ENCODE peak calls at places on chromosomes 1 and 21, in eight cellular contexts. T is cardiac muscle cell, B is HepG2, F is SJSA1, V is K562, S is transverse colon, P is thoracic aorta, K is fibroblast of lung. O is an unnamed sample.

GRCh38 chr1:203926025-203926540 is 64.7 kb downstream of the SNRPE start:
- DNase-seq in T (peak; percentile 85), B (no peak), F (no peak), V (peak; percentile 17), S (no peak), P (no peak), K (peak; percentile 70), O (no peak)

GRCh38 chr1:3067671-3068399 is 1.2 kb upstream of the PRDM16 start:
- DNase-seq in T (no peak), B (no peak), F (no peak), V (no peak), S (no peak), P (no peak), K (no peak), O (peak; percentile 49)

GRCh38 chr1:51518730-51519047 is 377 bp downstream of the EPS15 start:
- DNase-seq in T (no peak), B (peak; percentile 46), F (no peak), V (peak; percentile 63), S (peak; percentile 80), P (no peak), K (no peak), O (peak; percentile 82)

GRCh38 chr1:108639899-108640560 is 20.9 kb downstream of the HENMT1 start:
- DNase-seq in T (no peak), B (peak; percentile 2), F (no peak), V (peak; percentile 22), S (no peak), P (no peak), K (no peak), O (no peak)

GRCh38 chr1:159008744-159009188 is 941 bp upstream of the IFI16 start:
- DNase-seq in T (peak; percentile 31), B (no peak), F (peak; percentile 31), V (no peak), S (peak; percentile 49), P (no peak), K (no peak), O (no peak)

GRCh38 chr1:203557958-203558760 is 64.2 kb downstream of the OPTC start:
- DNase-seq in T (peak; percentile 94), B (no peak), F (peak; percentile 92), V (no peak), S (peak; percentile 10), P (peak; percentile 73), K (peak; percentile 100), O (no peak)

GRCh38 chr1:43872280-43872679 is 61.3 kb upstream of the ARTN start:
- DNase-seq in T (no peak), B (no peak), F (no peak), V (no peak), S (no peak), P (no peak), K (no peak), O (no peak)

GRCh38 chr1:203668401-203668800 is 41.8 kb downstream of the ATP2B4 start:
- DNase-seq in T (no peak), B (no peak), F (peak; percentile 53), V (no peak), S (no peak), P (no peak), K (no peak), O (no peak)

GRCh38 chr21:31795992-31796391 is 64.1 kb upstream of the SCAF4 start:
- DNase-seq in T (no peak), B (no peak), F (no peak), V (no peak), S (no peak), P (no peak), K (no peak), O (no peak)

GRCh38 chr1:85027242-85027983 is 20.9 kb downstream of the MCOLN3 start:
- DNase-seq in T (peak; percentile 60), B (no peak), F (no peak), V (no peak), S (no peak), P (no peak), K (peak; percentile 10), O (no peak)

GRCh38 chr21:31564439-31564838 is 95.1 kb upstream of the SOD1 start:
- DNase-seq in T (no peak), B (no peak), F (peak; percentile 30), V (no peak), S (no peak), P (no peak), K (peak; percentile 85), O (no peak)

GRCh38 chr21:15121655-15122120 is 56.9 kb upstream of the NRIP1 start:
- DNase-seq in T (peak; percentile 60), B (peak; percentile 79), F (no peak), V (no peak), S (no peak), P (no peak), K (peak; percentile 58), O (peak; percentile 45)

GRCh38 chr21:44686000-44686781 is 4.2 kb upstream of the KRTAP12-1 start:
- DNase-seq in T (no peak), B (no peak), F (no peak), V (no peak), S (no peak), P (no peak), K (no peak), O (peak; percentile 44)

GRCh38 chr21:45393021-45393420 is 11.9 kb upstream of the COL18A1 start:
- DNase-seq in T (no peak), B (no peak), F (no peak), V (no peak), S (no peak), P (no peak), K (no peak), O (peak; percentile 33)

GRCh38 chr1:223363856-223364684 is at the start of gene SUSD4:
- DNase-seq in T (no peak), B (no peak), F (peak; percentile 16), V (peak; percentile 72), S (peak; percentile 38), P (no peak), K (peak; percentile 14), O (peak; percentile 74)

GRCh38 chr1:9384751-9385245 is 92.1 kb downstream of the SPSB1 start:
- DNase-seq in T (no peak), B (no peak), F (no peak), V (peak; percentile 12), S (peak; percentile 32), P (no peak), K (no peak), O (no peak)

GRCh38 chr1:229440821-229441537 is 7.1 kb upstream of the ACTA1 start:
- DNase-seq in T (peak; percentile 71), B (no peak), F (peak; percentile 57), V (no peak), S (no peak), P (no peak), K (peak; percentile 87), O (no peak)

DNA sequence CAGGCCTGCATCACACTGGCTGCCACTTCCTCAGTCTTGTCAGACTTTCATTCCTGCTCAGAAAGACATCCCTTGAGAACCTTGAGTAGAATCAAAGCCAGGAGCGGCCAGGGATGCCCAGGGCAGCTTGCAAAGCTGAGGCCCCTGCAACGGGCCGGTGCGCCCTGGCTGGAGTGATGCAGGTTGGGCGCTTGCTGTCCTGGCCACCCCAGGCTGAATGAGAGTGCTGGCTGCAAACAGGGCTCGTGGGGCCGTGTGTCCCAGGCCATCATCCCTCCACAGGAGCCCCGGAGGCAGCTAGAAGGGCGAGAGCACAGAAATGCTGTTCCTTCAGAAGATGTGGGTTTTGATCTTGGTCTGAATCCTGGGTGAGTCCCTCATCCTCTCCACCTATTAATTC is 67.2 kb upstream of the FAM20B start:
- DNase-seq in T (no peak), B (no peak), F (no peak), V (no peak), S (no peak), P (no peak), K (no peak), O (no peak)
- H3K27ac ChIP-seq in T (no peak overlapping the region), B (no peak overlapping the region), F (no peak overlapping the region), V (no peak overlapping the region), S (no peak overlapping the region), P (no peak overlapping the region), K (no peak overlapping the region), O (no peak overlapping the region)

GRCh38 chr1:91745649-91746383 is 140.1 kb downstream of the TGFBR3 start:
- DNase-seq in T (no peak), B (no peak), F (no peak), V (no peak), S (no peak), P (no peak), K (no peak), O (no peak)

GRCh38 chr1:91742848-91743292 is 143.1 kb downstream of the TGFBR3 start:
- DNase-seq in T (peak; percentile 59), B (no peak), F (no peak), V (no peak), S (peak; percentile 20), P (peak; percentile 51), K (peak; percentile 75), O (no peak)

GRCh38 chr1:91746728-91747338 is 139.1 kb downstream of the TGFBR3 start:
- DNase-seq in T (no peak), B (no peak), F (no peak), V (no peak), S (no peak), P (no peak), K (no peak), O (no peak)

GRCh38 chr1:91747666-91748065 is 138.3 kb downstream of the TGFBR3 start:
- DNase-seq in T (no peak), B (no peak), F (no peak), V (no peak), S (no peak), P (no peak), K (no peak), O (no peak)

GRCh38 chr1:91744973-91745648 is 140.8 kb downstream of the TGFBR3 start:
- DNase-seq in T (peak; percentile 66), B (peak; percentile 75), F (no peak), V (no peak), S (no peak), P (no peak), K (no peak), O (no peak)
- H3K4me3 ChIP-seq in T (no peak overlapping the region), B (no peak overlapping the region), F (no peak overlapping the region), V (no peak overlapping the region), S (no peak overlapping the region), P (no peak overlapping the region), K (no peak overlapping the region), O (no peak overlapping the region)

GRCh38 chr1:21249940-21250493 is 40.2 kb downstream of the ECE1 start:
- DNase-seq in T (no peak), B (no peak), F (no peak), V (no peak), S (no peak), P (no peak), K (no peak), O (no peak)
- H3K27ac ChIP-seq in T (no peak overlapping the region), B (no peak overlapping the region), F (no peak overlapping the region), V (no peak overlapping the region), S (no peak overlapping the region), P (peak overlapping the region; percentile 88), K (no peak overlapping the region), O (no peak overlapping the region)

DNA sequence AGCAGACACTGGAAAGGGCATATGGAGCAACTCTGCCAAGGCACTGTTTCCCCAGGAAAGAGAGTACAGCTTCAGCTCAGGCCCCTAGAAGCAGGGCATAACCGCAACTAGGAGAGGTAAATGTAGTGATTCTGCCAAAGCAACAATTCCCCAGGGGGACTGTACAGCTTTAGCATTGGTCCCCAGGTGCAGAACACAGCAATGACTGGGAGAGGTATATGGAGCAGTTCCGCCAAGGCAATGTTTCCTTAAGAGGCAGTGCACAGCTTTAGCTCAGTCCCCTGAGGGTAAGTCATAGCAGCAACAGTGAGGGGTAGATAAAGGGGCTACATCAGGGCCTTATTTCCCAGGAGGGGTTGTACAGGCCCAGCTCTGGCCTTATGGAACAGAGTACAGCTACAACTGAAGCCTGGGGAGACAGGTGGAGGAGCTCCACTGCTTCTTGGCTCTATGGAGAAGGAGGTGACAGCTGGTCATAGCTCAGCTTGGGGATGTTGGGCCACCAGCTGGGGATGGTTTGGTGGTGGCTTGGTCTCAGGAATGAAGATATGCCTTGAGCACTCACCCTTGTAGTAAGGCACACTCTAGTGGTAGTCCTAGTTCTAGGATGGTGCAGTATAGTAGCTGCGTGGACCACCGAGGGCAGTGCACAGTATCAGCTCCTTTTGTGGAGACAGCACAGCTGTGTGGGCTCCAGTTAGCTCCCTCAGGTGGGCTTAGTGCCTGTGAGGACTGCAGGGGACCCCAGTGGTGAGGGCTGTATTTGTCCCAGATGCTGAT is 582.7 kb downstream of the PTPRC start:
- DNase-seq in T (no peak), B (no peak), F (no peak), V (no peak), S (no peak), P (no peak), K (no peak), O (no peak)
- H3K4me3 ChIP-seq in T (no peak overlapping the region), B (no peak overlapping the region), F (no peak overlapping the region), V (no peak overlapping the region), S (no peak overlapping the region), P (no peak overlapping the region), K (no peak overlapping the region), O (no peak overlapping the region)